ENCODE peak calls at places on chromosomes 5 and 9, in seven cellular contexts. One of them, this sample, is unnamed.

GRCh38 chr9:101446732-101447131 is 11.2 kb upstream of the ALDOB start:
- DNase-seq in GM12865: no peak
- DNase-seq in HFF-Myc: no peak
- DNase-seq in adrenal gland: no peak
- DNase-seq in iPS DF 6.9: no peak
- DNase-seq in heart left ventricle: no peak
- DNase-seq in fibroblast of pulmonary artery: no peak
- DNase-seq in this sample: no peak

GRCh38 chr9:89676281-89676680 is 71.5 kb downstream of the GADD45G start:
- DNase-seq in iPS DF 6.9: no peak
- DNase-seq in HFF-Myc: no peak
- DNase-seq in fibroblast of pulmonary artery: no peak
- DNase-seq in GM12865: no peak
- DNase-seq in adrenal gland: peak; percentile 69
- DNase-seq in heart left ventricle: peak; percentile 71
- DNase-seq in this sample: no peak

GRCh38 chr5:149674686-149675085 is 55.4 kb upstream of the PPARGC1B start:
- DNase-seq in fibroblast of pulmonary artery: no peak
- DNase-seq in heart left ventricle: no peak
- DNase-seq in iPS DF 6.9: no peak
- DNase-seq in HFF-Myc: no peak
- DNase-seq in GM12865: peak; percentile 24
- DNase-seq in adrenal gland: no peak
- DNase-seq in this sample: no peak

GRCh38 chr5:91384671-91385430 is 1.7 kb upstream of the ARRDC3 start:
- DNase-seq in GM12865: peak; percentile 92
- DNase-seq in heart left ventricle: peak; percentile 49
- DNase-seq in HFF-Myc: peak; percentile 88
- DNase-seq in iPS DF 6.9: no peak
- DNase-seq in fibroblast of pulmonary artery: peak; percentile 95
- DNase-seq in adrenal gland: peak; percentile 59
- DNase-seq in this sample: peak; percentile 60

GRCh38 chr5:73666891-73667290 is 40.9 kb downstream of the ARHGEF28 start:
- DNase-seq in GM12865: peak; percentile 67
- DNase-seq in fibroblast of pulmonary artery: no peak
- DNase-seq in adrenal gland: no peak
- DNase-seq in HFF-Myc: no peak
- DNase-seq in heart left ventricle: no peak
- DNase-seq in iPS DF 6.9: no peak
- DNase-seq in this sample: no peak

GRCh38 chr5:56769875-56770604 is 45.3 kb upstream of the MAP3K1 start:
- DNase-seq in heart left ventricle: no peak
- DNase-seq in adrenal gland: no peak
- DNase-seq in iPS DF 6.9: no peak
- DNase-seq in fibroblast of pulmonary artery: no peak
- DNase-seq in GM12865: no peak
- DNase-seq in HFF-Myc: no peak
- DNase-seq in this sample: no peak

GRCh38 chr5:166551384-166551783 is 1740.1 kb upstream of the WWC1 start:
- DNase-seq in iPS DF 6.9: no peak
- DNase-seq in fibroblast of pulmonary artery: peak; percentile 71
- DNase-seq in heart left ventricle: no peak
- DNase-seq in GM12865: no peak
- DNase-seq in HFF-Myc: no peak
- DNase-seq in adrenal gland: no peak
- DNase-seq in this sample: no peak

GRCh38 chr5:177512736-177513380 is 3.2 kb upstream of the DOK3 start:
- DNase-seq in GM12865: no peak
- DNase-seq in iPS DF 6.9: no peak
- DNase-seq in heart left ventricle: no peak
- DNase-seq in adrenal gland: no peak
- DNase-seq in HFF-Myc: no peak
- DNase-seq in fibroblast of pulmonary artery: no peak
- DNase-seq in this sample: no peak

GRCh38 chr9:111003182-111003581 is 35.1 kb downstream of the LPAR1 start:
- DNase-seq in heart left ventricle: no peak
- DNase-seq in iPS DF 6.9: no peak
- DNase-seq in fibroblast of pulmonary artery: no peak
- DNase-seq in HFF-Myc: no peak
- DNase-seq in adrenal gland: no peak
- DNase-seq in GM12865: no peak
- DNase-seq in this sample: no peak

GRCh38 chr9:72856985-72857631 is 95.7 kb downstream of the ALDH1A1 start:
- DNase-seq in fibroblast of pulmonary artery: peak; percentile 84
- DNase-seq in heart left ventricle: peak; percentile 18
- DNase-seq in adrenal gland: no peak
- DNase-seq in iPS DF 6.9: peak; percentile 41
- DNase-seq in HFF-Myc: peak; percentile 59
- DNase-seq in GM12865: peak; percentile 64
- DNase-seq in this sample: peak; percentile 23

GRCh38 chr9:124231095-124231743 is 26.5 kb upstream of the NEK6 start:
- DNase-seq in fibroblast of pulmonary artery: no peak
- DNase-seq in heart left ventricle: no peak
- DNase-seq in iPS DF 6.9: no peak
- DNase-seq in HFF-Myc: no peak
- DNase-seq in GM12865: no peak
- DNase-seq in adrenal gland: no peak
- DNase-seq in this sample: no peak

GRCh38 chr5:104815212-104815611 is 1252.6 kb upstream of the NUDT12 start:
- DNase-seq in adrenal gland: no peak
- DNase-seq in heart left ventricle: no peak
- DNase-seq in fibroblast of pulmonary artery: no peak
- DNase-seq in iPS DF 6.9: no peak
- DNase-seq in HFF-Myc: no peak
- DNase-seq in GM12865: no peak
- DNase-seq in this sample: no peak

GRCh38 chr9:38428062-38428461 is 3.8 kb upstream of the IGFBPL1 start:
- DNase-seq in iPS DF 6.9: no peak
- DNase-seq in adrenal gland: no peak
- DNase-seq in GM12865: no peak
- DNase-seq in fibroblast of pulmonary artery: no peak
- DNase-seq in HFF-Myc: no peak
- DNase-seq in heart left ventricle: no peak
- DNase-seq in this sample: no peak

GRCh38 chr5:9350301-9350797 is 195.5 kb downstream of the SEMA5A start:
- DNase-seq in HFF-Myc: no peak
- DNase-seq in iPS DF 6.9: no peak
- DNase-seq in heart left ventricle: no peak
- DNase-seq in GM12865: no peak
- DNase-seq in adrenal gland: no peak
- DNase-seq in fibroblast of pulmonary artery: peak; percentile 37
- DNase-seq in this sample: no peak

GRCh38 chr9:3342159-3342777 is 183.5 kb downstream of the RFX3 start:
- DNase-seq in fibroblast of pulmonary artery: peak; percentile 83
- DNase-seq in heart left ventricle: no peak
- DNase-seq in HFF-Myc: no peak
- DNase-seq in GM12865: peak; percentile 3
- DNase-seq in adrenal gland: no peak
- DNase-seq in iPS DF 6.9: no peak
- DNase-seq in this sample: peak; percentile 86

GRCh38 chr5:55636711-55637110 is 75.4 kb downstream of the SLC38A9 start:
- DNase-seq in heart left ventricle: peak; percentile 44
- DNase-seq in HFF-Myc: no peak
- DNase-seq in fibroblast of pulmonary artery: peak; percentile 55
- DNase-seq in adrenal gland: no peak
- DNase-seq in iPS DF 6.9: no peak
- DNase-seq in GM12865: no peak
- DNase-seq in this sample: no peak

GRCh38 chr9:99447951-99448350 is 225.9 kb downstream of the SEC61B start:
- DNase-seq in fibroblast of pulmonary artery: no peak
- DNase-seq in iPS DF 6.9: no peak
- DNase-seq in GM12865: no peak
- DNase-seq in adrenal gland: no peak
- DNase-seq in heart left ventricle: no peak
- DNase-seq in HFF-Myc: no peak
- DNase-seq in this sample: no peak

GRCh38 chr5:930853-931252 is 38.2 kb downstream of the TRIP13 start:
- DNase-seq in GM12865: no peak
- DNase-seq in adrenal gland: no peak
- DNase-seq in iPS DF 6.9: no peak
- DNase-seq in fibroblast of pulmonary artery: no peak
- DNase-seq in HFF-Myc: no peak
- DNase-seq in heart left ventricle: no peak
- DNase-seq in this sample: no peak

GRCh38 chr5:15992918-15993317 is 186.7 kb downstream of the MARCHF11 start:
- DNase-seq in adrenal gland: no peak
- DNase-seq in iPS DF 6.9: no peak
- DNase-seq in GM12865: no peak
- DNase-seq in heart left ventricle: no peak
- DNase-seq in fibroblast of pulmonary artery: peak; percentile 71
- DNase-seq in HFF-Myc: no peak
- DNase-seq in this sample: peak; percentile 29

GRCh38 chr5:43155394-43156096 is 34.8 kb downstream of the ZNF131 start:
- DNase-seq in GM12865: no peak
- DNase-seq in heart left ventricle: no peak
- DNase-seq in HFF-Myc: no peak
- DNase-seq in fibroblast of pulmonary artery: no peak
- DNase-seq in iPS DF 6.9: no peak
- DNase-seq in adrenal gland: no peak
- DNase-seq in this sample: no peak

GRCh38 chr5:180205936-180206335 is 3.1 kb downstream of the RASGEF1C start:
- DNase-seq in adrenal gland: no peak
- DNase-seq in heart left ventricle: no peak
- DNase-seq in fibroblast of pulmonary artery: no peak
- DNase-seq in GM12865: no peak
- DNase-seq in iPS DF 6.9: no peak
- DNase-seq in HFF-Myc: no peak
- DNase-seq in this sample: no peak

GRCh38 chr9:123834907-123835562 is 94.9 kb downstream of the DENND1A start:
- DNase-seq in heart left ventricle: no peak
- DNase-seq in HFF-Myc: peak; percentile 52
- DNase-seq in GM12865: peak; percentile 48
- DNase-seq in fibroblast of pulmonary artery: peak; percentile 43
- DNase-seq in iPS DF 6.9: no peak
- DNase-seq in adrenal gland: no peak
- DNase-seq in this sample: no peak

GRCh38 chr9:127884427-127884911 is 7.0 kb upstream of the AK1 start:
- DNase-seq in adrenal gland: peak; percentile 51
- DNase-seq in heart left ventricle: no peak
- DNase-seq in fibroblast of pulmonary artery: no peak
- DNase-seq in HFF-Myc: no peak
- DNase-seq in GM12865: no peak
- DNase-seq in iPS DF 6.9: no peak
- DNase-seq in this sample: no peak

GRCh38 chr5:98880151-98880550 is 48.7 kb downstream of the CHD1 start:
- DNase-seq in adrenal gland: no peak
- DNase-seq in fibroblast of pulmonary artery: peak; percentile 3
- DNase-seq in GM12865: no peak
- DNase-seq in heart left ventricle: no peak
- DNase-seq in iPS DF 6.9: no peak
- DNase-seq in HFF-Myc: no peak
- DNase-seq in this sample: no peak

GRCh38 chr9:69755205-69755604 is 4.6 kb downstream of the PTAR1 start:
- DNase-seq in fibroblast of pulmonary artery: no peak
- DNase-seq in iPS DF 6.9: no peak
- DNase-seq in HFF-Myc: no peak
- DNase-seq in heart left ventricle: no peak
- DNase-seq in GM12865: no peak
- DNase-seq in adrenal gland: no peak
- DNase-seq in this sample: no peak

GRCh38 chr5:62043289-62044274 is 262.4 kb upstream of the KIF2A start:
- DNase-seq in fibroblast of pulmonary artery: no peak
- DNase-seq in HFF-Myc: no peak
- DNase-seq in adrenal gland: no peak
- DNase-seq in heart left ventricle: no peak
- DNase-seq in iPS DF 6.9: peak; percentile 57
- DNase-seq in GM12865: no peak
- DNase-seq in this sample: no peak
- H3K4me3 ChIP-seq in fibroblast of pulmonary artery: no peak overlapping the region
- H3K4me3 ChIP-seq in HFF-Myc: no peak overlapping the region
- H3K4me3 ChIP-seq in adrenal gland: no peak overlapping the region
- H3K4me3 ChIP-seq in heart left ventricle: no peak overlapping the region
- H3K4me3 ChIP-seq in iPS DF 6.9: no peak overlapping the region
- H3K4me3 ChIP-seq in GM12865: no peak overlapping the region
- H3K4me3 ChIP-seq in this sample: no peak overlapping the region

DNA sequence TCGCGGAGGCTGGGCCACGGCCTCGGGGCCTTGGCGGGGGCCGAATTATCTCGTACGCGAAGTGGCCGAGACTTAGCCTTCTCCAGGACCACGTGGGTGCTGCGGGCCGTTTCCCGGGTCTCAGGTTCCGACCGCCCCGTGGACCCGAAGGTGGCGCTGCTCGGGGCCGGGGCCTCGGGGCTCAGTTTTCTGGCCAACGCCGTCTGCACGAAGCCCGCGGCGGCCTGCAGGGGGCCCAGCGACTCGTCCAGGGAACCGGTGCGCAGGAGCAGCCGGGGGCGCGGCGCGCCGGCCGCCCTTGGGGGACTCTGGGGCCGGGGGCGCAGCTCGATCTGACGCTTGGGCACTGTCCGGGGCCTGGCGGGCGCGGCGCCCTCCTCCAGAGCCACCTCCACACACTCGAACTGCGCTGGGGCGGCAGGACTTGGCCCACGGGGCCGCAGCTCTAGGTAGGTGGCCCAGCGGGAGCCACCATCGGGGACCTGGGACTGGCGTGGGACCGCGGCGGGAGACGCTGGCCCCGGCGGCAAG is 716 bp downstream of the PROB1 start:
- DNase-seq in heart left ventricle: peak; percentile 72
- DNase-seq in iPS DF 6.9: no peak
- DNase-seq in HFF-Myc: no peak
- DNase-seq in GM12865: peak; percentile 88
- DNase-seq in fibroblast of pulmonary artery: no peak
- DNase-seq in adrenal gland: peak; percentile 69
- DNase-seq in this sample: no peak
- H3K4me3 ChIP-seq in heart left ventricle: peak overlapping the region; percentile 65
- H3K4me3 ChIP-seq in iPS DF 6.9: peak overlapping the region; percentile 48
- H3K4me3 ChIP-seq in HFF-Myc: peak overlapping the region; percentile 52
- H3K4me3 ChIP-seq in GM12865: peak overlapping the region; percentile 88
- H3K4me3 ChIP-seq in fibroblast of pulmonary artery: peak overlapping the region; percentile 24
- H3K4me3 ChIP-seq in adrenal gland: peak overlapping the region; percentile 69
- H3K4me3 ChIP-seq in this sample: peak overlapping the region; percentile 38

DNA sequence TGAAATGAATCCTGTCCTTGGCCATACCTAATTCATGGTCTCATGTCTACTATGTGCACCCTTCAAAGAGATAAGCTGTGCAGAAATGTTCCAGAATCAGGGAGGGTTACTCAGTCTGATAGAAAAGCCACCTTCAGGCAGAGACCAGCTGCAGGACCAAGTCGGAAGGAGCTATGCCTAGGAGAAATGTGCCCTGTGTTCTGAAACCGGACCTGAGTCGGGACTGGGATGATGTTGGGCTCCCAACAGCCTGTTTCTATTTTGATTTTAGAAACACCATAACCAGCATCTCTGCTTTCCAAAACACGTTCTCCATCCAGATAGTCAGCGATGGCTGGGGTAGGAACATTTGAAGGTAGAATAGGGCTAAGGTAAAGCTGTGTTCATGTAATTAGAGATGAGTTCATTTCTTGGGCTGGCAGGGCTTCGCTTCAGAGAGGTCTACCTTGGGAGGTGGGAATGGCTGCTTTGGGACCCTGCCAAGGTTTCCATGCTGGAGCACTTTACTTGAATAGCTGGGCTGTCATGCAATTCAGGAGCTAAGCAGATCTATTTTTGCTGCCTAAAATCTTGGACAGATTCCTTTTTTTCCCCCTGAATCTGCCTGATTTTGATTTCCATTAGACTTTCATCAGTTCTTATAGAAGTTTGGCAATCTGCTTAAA is 2.8 kb downstream of the ADCY2 start:
- DNase-seq in adrenal gland: no peak
- DNase-seq in iPS DF 6.9: no peak
- DNase-seq in GM12865: no peak
- DNase-seq in fibroblast of pulmonary artery: no peak
- DNase-seq in heart left ventricle: no peak
- DNase-seq in HFF-Myc: no peak
- DNase-seq in this sample: no peak
- H3K4me3 ChIP-seq in adrenal gland: no peak overlapping the region
- H3K4me3 ChIP-seq in iPS DF 6.9: peak overlapping the region; percentile 18
- H3K4me3 ChIP-seq in GM12865: no peak overlapping the region
- H3K4me3 ChIP-seq in fibroblast of pulmonary artery: no peak overlapping the region
- H3K4me3 ChIP-seq in heart left ventricle: no peak overlapping the region
- H3K4me3 ChIP-seq in HFF-Myc: no peak overlapping the region
- H3K4me3 ChIP-seq in this sample: no peak overlapping the region

GRCh38 chr5:95673076-95673475 is 9.7 kb downstream of the SPATA9 start:
- DNase-seq in fibroblast of pulmonary artery: peak; percentile 55
- DNase-seq in heart left ventricle: no peak
- DNase-seq in adrenal gland: no peak
- DNase-seq in HFF-Myc: no peak
- DNase-seq in iPS DF 6.9: no peak
- DNase-seq in GM12865: no peak
- DNase-seq in this sample: peak; percentile 49
- H3K4me3 ChIP-seq in fibroblast of pulmonary artery: no peak overlapping the region
- H3K4me3 ChIP-seq in heart left ventricle: no peak overlapping the region
- H3K4me3 ChIP-seq in adrenal gland: no peak overlapping the region
- H3K4me3 ChIP-seq in HFF-Myc: no peak overlapping the region
- H3K4me3 ChIP-seq in iPS DF 6.9: no peak overlapping the region
- H3K4me3 ChIP-seq in GM12865: no peak overlapping the region
- H3K4me3 ChIP-seq in this sample: no peak overlapping the region